ENCODE peak calls at places on chromosome 15, in six cellular contexts. N is naive thymus-derived CD8-positive, alpha-beta T cell; F is GOT3; G is NCI-H460; O is central memory CD4-positive, alpha-beta T cell; P is activated CD4-positive, alpha-beta T cell treated with anti-CD3 and anti-CD28 coated beads, Interleukin-2, amount 50 U/mL, for 24 hours. M is an unnamed sample.

GRCh38 chr15:25697586-25697985 is 165.5 kb downstream of the ATP10A start:
- DNase-seq in N (no peak), F (no peak), G (no peak), O (no peak), P (no peak), M (no peak)

GRCh38 chr15:91289324-91289723 is 189.3 kb downstream of the SV2B start:
- DNase-seq in N (no peak), F (no peak), G (no peak), O (no peak), P (no peak), M (no peak)

GRCh38 chr15:100708916-100709315 is 106.5 kb downstream of the ASB7 start:
- DNase-seq in N (no peak), F (no peak), G (no peak), O (no peak), P (no peak), M (no peak)

GRCh38 chr15:25775317-25775912 is 87.7 kb downstream of the ATP10A start:
- DNase-seq in N (no peak), F (no peak), G (peak), O (no peak), P (no peak), M (peak)

GRCh38 chr15:36507458-36507857 is 72.0 kb upstream of the CDIN1 start:
- DNase-seq in N (no peak), F (no peak), G (no peak), O (no peak), P (no peak), M (no peak)

GRCh38 chr15:89332446-89332845 is 2.2 kb downstream of the POLG start:
- DNase-seq in N (peak), F (no peak), G (no peak), O (no peak), P (no peak), M (no peak)

GRCh38 chr15:58731756-58732535 is 17.6 kb downstream of the ADAM10 start:
- DNase-seq in N (no peak), F (no peak), G (no peak), O (peak), P (no peak), M (no peak)

GRCh38 chr15:43911235-43911661 is 84.4 kb downstream of the WDR76 start:
- DNase-seq in N (no peak), F (peak), G (no peak), O (no peak), P (no peak), M (no peak)

GRCh38 chr15:101600024-101600423 is 52.2 kb downstream of the TM2D3 start:
- DNase-seq in N (no peak), F (no peak), G (no peak), O (no peak), P (no peak), M (no peak)

GRCh38 chr15:37142371-37142770 is 42.0 kb upstream of the MEIS2 start:
- DNase-seq in N (no peak), F (no peak), G (no peak), O (no peak), P (no peak), M (no peak)

GRCh38 chr15:96348112-96349027 is 17.9 kb downstream of the NR2F2 start:
- DNase-seq in N (no peak), F (no peak), G (no peak), O (no peak), P (no peak), M (no peak)

GRCh38 chr15:39403674-39404117 is 177.2 kb upstream of the THBS1 start:
- DNase-seq in N (no peak), F (no peak), G (no peak), O (no peak), P (no peak), M (no peak)

GRCh38 chr15:78167227-78167888 is 18.2 kb downstream of the IDH3A start:
- DNase-seq in N (no peak), F (no peak), G (no peak), O (peak), P (no peak), M (no peak)

GRCh38 chr15:89665449-89666146 is 10.3 kb upstream of the KIF7 start:
- DNase-seq in N (no peak), F (no peak), G (peak), O (no peak), P (no peak), M (no peak)

GRCh38 chr15:41513282-41514227 is at the start of gene LTK:
- DNase-seq in N (no peak), F (no peak), G (no peak), O (no peak), P (no peak), M (no peak)

GRCh38 chr15:49036650-49037545 is 9.3 kb downstream of the SECISBP2L start:
- DNase-seq in N (no peak), F (no peak), G (no peak), O (no peak), P (no peak), M (no peak)

GRCh38 chr15:30042556-30042955 is 40.2 kb upstream of the GOLGA8J start:
- DNase-seq in N (no peak), F (no peak), G (no peak), O (no peak), P (no peak), M (no peak)

GRCh38 chr15:66390670-66391069 is 4.0 kb downstream of the MAP2K1 start:
- DNase-seq in N (no peak), F (no peak), G (no peak), O (peak), P (no peak), M (no peak)

GRCh38 chr15:67091966-67092677 is 26.7 kb downstream of the SMAD3 start:
- DNase-seq in N (no peak), F (no peak), G (no peak), O (no peak), P (no peak), M (no peak)

M was measured in RWPE2.